ENCODE peak calls at places on chromosomes 12 and 14, in four cellular contexts. One of them, this sample, is unnamed.
A peak's percentile ranks its signal among the peaks of the same experiment; 100 is the strongest.

GRCh38 chr12:2550470-2551090 is 244.2 kb upstream of the FKBP4 start:
- DNase-seq in naive thymus-derived CD4-positive, alpha-beta T cell: no peak
- DNase-seq in CD8-positive, alpha-beta memory T cell: no peak
- DNase-seq in Caco-2: no peak
- DNase-seq in this sample: no peak

GRCh38 chr14:99752486-99753121 is 40.6 kb upstream of the EML1 start:
- DNase-seq in Caco-2: no peak
- DNase-seq in naive thymus-derived CD4-positive, alpha-beta T cell: no peak
- DNase-seq in CD8-positive, alpha-beta memory T cell: no peak
- DNase-seq in this sample: no peak

GRCh38 chr12:3247596-3248270 is 170.6 kb downstream of the TSPAN9 start:
- DNase-seq in naive thymus-derived CD4-positive, alpha-beta T cell: no peak
- DNase-seq in Caco-2: no peak
- DNase-seq in CD8-positive, alpha-beta memory T cell: no peak
- DNase-seq in this sample: no peak

GRCh38 chr12:33588082-33588712 is 148.6 kb upstream of the SYT10 start:
- DNase-seq in naive thymus-derived CD4-positive, alpha-beta T cell: no peak
- DNase-seq in Caco-2: no peak
- DNase-seq in CD8-positive, alpha-beta memory T cell: no peak
- DNase-seq in this sample: no peak

GRCh38 chr12:25829192-25829591 is 129.3 kb upstream of the RASSF8 start:
- DNase-seq in CD8-positive, alpha-beta memory T cell: no peak
- DNase-seq in Caco-2: no peak
- DNase-seq in naive thymus-derived CD4-positive, alpha-beta T cell: no peak
- DNase-seq in this sample: no peak

GRCh38 chr12:48110691-48111315 is 4.9 kb upstream of the SENP1 start:
- DNase-seq in CD8-positive, alpha-beta memory T cell: no peak
- DNase-seq in Caco-2: peak; percentile 46
- DNase-seq in naive thymus-derived CD4-positive, alpha-beta T cell: no peak
- DNase-seq in this sample: no peak

GRCh38 chr14:47389520-47389919 is 285.9 kb downstream of the MDGA2 start:
- DNase-seq in Caco-2: no peak
- DNase-seq in CD8-positive, alpha-beta memory T cell: no peak
- DNase-seq in naive thymus-derived CD4-positive, alpha-beta T cell: no peak
- DNase-seq in this sample: no peak

GRCh38 chr12:76945867-76946266 is 67.0 kb upstream of the CSRP2 start:
- DNase-seq in CD8-positive, alpha-beta memory T cell: no peak
- DNase-seq in Caco-2: no peak
- DNase-seq in naive thymus-derived CD4-positive, alpha-beta T cell: no peak
- DNase-seq in this sample: no peak

GRCh38 chr12:118102070-118102469 is 1.7 kb downstream of the VSIG10 start:
- DNase-seq in naive thymus-derived CD4-positive, alpha-beta T cell: no peak
- DNase-seq in CD8-positive, alpha-beta memory T cell: no peak
- DNase-seq in Caco-2: no peak
- DNase-seq in this sample: no peak

GRCh38 chr12:100461330-100461973 is 12.2 kb upstream of the NR1H4 start:
- DNase-seq in CD8-positive, alpha-beta memory T cell: no peak
- DNase-seq in naive thymus-derived CD4-positive, alpha-beta T cell: no peak
- DNase-seq in Caco-2: no peak
- DNase-seq in this sample: no peak

GRCh38 chr14:66918527-66918926 is 270.7 kb upstream of the GARIN2 start:
- DNase-seq in naive thymus-derived CD4-positive, alpha-beta T cell: no peak
- DNase-seq in Caco-2: peak; percentile 40
- DNase-seq in CD8-positive, alpha-beta memory T cell: no peak
- DNase-seq in this sample: no peak

GRCh38 chr12:5689773-5690172 is 255.3 kb downstream of the ANO2 start:
- DNase-seq in Caco-2: no peak
- DNase-seq in CD8-positive, alpha-beta memory T cell: no peak
- DNase-seq in naive thymus-derived CD4-positive, alpha-beta T cell: no peak
- DNase-seq in this sample: no peak

GRCh38 chr12:124939428-124940142 is 25.1 kb upstream of the UBC start:
- DNase-seq in naive thymus-derived CD4-positive, alpha-beta T cell: peak; percentile 94
- DNase-seq in Caco-2: peak; percentile 95
- DNase-seq in CD8-positive, alpha-beta memory T cell: peak; percentile 93
- DNase-seq in this sample: peak; percentile 94

GRCh38 chr12:45727994-45728624 is 1.4 kb upstream of the ARID2 start:
- DNase-seq in naive thymus-derived CD4-positive, alpha-beta T cell: peak; percentile 45
- DNase-seq in CD8-positive, alpha-beta memory T cell: no peak
- DNase-seq in Caco-2: no peak
- DNase-seq in this sample: no peak

GRCh38 chr12:2288875-2289274 is 236.1 kb downstream of the CACNA1C start:
- DNase-seq in CD8-positive, alpha-beta memory T cell: no peak
- DNase-seq in Caco-2: no peak
- DNase-seq in naive thymus-derived CD4-positive, alpha-beta T cell: no peak
- DNase-seq in this sample: no peak

GRCh38 chr12:65171870-65172269 is 2.5 kb downstream of the LEMD3 start:
- DNase-seq in CD8-positive, alpha-beta memory T cell: no peak
- DNase-seq in naive thymus-derived CD4-positive, alpha-beta T cell: peak; percentile 30
- DNase-seq in Caco-2: no peak
- DNase-seq in this sample: no peak

GRCh38 chr12:111211910-111212757 is 156.8 kb downstream of the PHETA1 start:
- DNase-seq in naive thymus-derived CD4-positive, alpha-beta T cell: peak; percentile 4
- DNase-seq in CD8-positive, alpha-beta memory T cell: no peak
- DNase-seq in Caco-2: peak; percentile 10
- DNase-seq in this sample: no peak

GRCh38 chr12:49200882-49201594 is 12.2 kb upstream of the TUBA1A start:
- DNase-seq in Caco-2: no peak
- DNase-seq in naive thymus-derived CD4-positive, alpha-beta T cell: peak; percentile 64
- DNase-seq in CD8-positive, alpha-beta memory T cell: no peak
- DNase-seq in this sample: no peak

GRCh38 chr12:119154435-119154818 is 24.3 kb upstream of the HSPB8 start:
- DNase-seq in naive thymus-derived CD4-positive, alpha-beta T cell: no peak
- DNase-seq in CD8-positive, alpha-beta memory T cell: no peak
- DNase-seq in Caco-2: no peak
- DNase-seq in this sample: no peak

GRCh38 chr14:92487513-92488133 is 26.0 kb upstream of the RIN3 start:
- DNase-seq in Caco-2: no peak
- DNase-seq in CD8-positive, alpha-beta memory T cell: no peak
- DNase-seq in naive thymus-derived CD4-positive, alpha-beta T cell: no peak
- DNase-seq in this sample: no peak

GRCh38 chr12:15497621-15498285 is 175.4 kb downstream of the PTPRO start:
- DNase-seq in CD8-positive, alpha-beta memory T cell: no peak
- DNase-seq in Caco-2: no peak
- DNase-seq in naive thymus-derived CD4-positive, alpha-beta T cell: no peak
- DNase-seq in this sample: no peak

GRCh38 chr12:116534341-116535121 is 24.6 kb upstream of the MAP1LC3B2 start:
- DNase-seq in Caco-2: no peak
- DNase-seq in naive thymus-derived CD4-positive, alpha-beta T cell: peak; percentile 7
- DNase-seq in CD8-positive, alpha-beta memory T cell: no peak
- DNase-seq in this sample: peak; percentile 16

DNA sequence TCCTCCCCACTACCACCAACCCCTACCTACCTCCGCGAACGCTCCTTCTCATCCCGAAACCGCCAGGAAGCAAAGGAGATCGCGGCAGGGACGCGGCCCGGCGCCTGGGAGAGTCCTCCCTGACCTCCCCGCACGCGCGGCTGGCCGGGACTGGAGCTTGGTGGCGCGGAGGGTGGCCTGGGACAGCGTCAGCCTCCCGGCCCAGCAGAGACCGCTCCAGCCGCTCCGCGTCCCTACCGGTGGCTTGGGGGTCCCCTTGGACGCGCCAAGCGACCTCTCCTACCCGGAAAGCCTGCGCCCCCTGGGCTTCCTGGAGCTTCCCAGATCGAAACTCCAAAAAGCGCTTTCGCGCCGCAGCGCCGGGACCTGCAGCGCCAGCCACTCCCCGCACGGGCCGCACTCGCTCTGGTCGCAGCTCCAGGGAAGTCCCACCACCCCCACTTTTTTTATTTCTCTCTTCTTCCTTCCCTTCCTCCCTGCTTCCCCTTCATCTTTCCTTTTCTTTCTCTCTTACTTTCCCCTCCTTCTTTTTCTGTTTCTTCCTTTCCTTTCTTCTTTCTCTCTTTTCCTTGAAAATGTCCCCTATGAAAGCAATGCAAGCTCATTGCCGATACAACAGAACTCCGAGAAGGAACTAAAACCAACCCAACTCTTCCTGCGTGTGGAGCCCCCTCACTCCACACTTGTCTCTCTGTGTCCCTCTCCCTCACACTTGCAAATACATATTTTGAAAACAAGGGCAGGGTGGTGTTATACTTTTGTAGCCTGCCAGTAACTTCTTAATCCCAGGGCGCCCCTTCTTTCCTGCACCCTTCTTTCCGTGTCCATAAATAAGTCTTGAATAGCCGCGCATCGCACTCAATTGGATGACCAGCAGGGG is 3.8 kb downstream of the DIO3 start:
- DNase-seq in Caco-2: no peak
- DNase-seq in naive thymus-derived CD4-positive, alpha-beta T cell: no peak
- DNase-seq in CD8-positive, alpha-beta memory T cell: no peak
- DNase-seq in this sample: no peak
- H3K4me1 ChIP-seq in Caco-2: peaks cover under 1% of the 10 kb centered on the region
- H3K4me1 ChIP-seq in naive thymus-derived CD4-positive, alpha-beta T cell: no peaks in the 10 kb centered on the region
- H3K4me1 ChIP-seq in CD8-positive, alpha-beta memory T cell: no peaks in the 10 kb centered on the region
- H3K4me1 ChIP-seq in this sample: no peaks in the 10 kb centered on the region

GRCh38 chr14:105060751-105061427 is 4.3 kb downstream of the GPR132 start:
- DNase-seq in naive thymus-derived CD4-positive, alpha-beta T cell: peak; percentile 34
- DNase-seq in Caco-2: no peak
- DNase-seq in CD8-positive, alpha-beta memory T cell: peak; percentile 68
- DNase-seq in this sample: no peak
- H3K4me1 ChIP-seq in naive thymus-derived CD4-positive, alpha-beta T cell: peaks cover 49% of the 10 kb centered on the region
- H3K4me1 ChIP-seq in Caco-2: peaks cover 17% of the 10 kb centered on the region
- H3K4me1 ChIP-seq in CD8-positive, alpha-beta memory T cell: peaks cover 71% of the 10 kb centered on the region
- H3K4me1 ChIP-seq in this sample: peaks cover 3% of the 10 kb centered on the region

GRCh38 chr12:108637631-108638030 is 3.9 kb upstream of the SELPLG start:
- DNase-seq in CD8-positive, alpha-beta memory T cell: no peak
- DNase-seq in Caco-2: no peak
- DNase-seq in naive thymus-derived CD4-positive, alpha-beta T cell: no peak
- DNase-seq in this sample: no peak
- H3K4me1 ChIP-seq in CD8-positive, alpha-beta memory T cell: peaks cover 39% of the 10 kb centered on the region
- H3K4me1 ChIP-seq in Caco-2: no peaks in the 10 kb centered on the region
- H3K4me1 ChIP-seq in naive thymus-derived CD4-positive, alpha-beta T cell: peaks cover 24% of the 10 kb centered on the region
- H3K4me1 ChIP-seq in this sample: no peaks in the 10 kb centered on the region

GRCh38 chr12:24649634-24650033 is 299.3 kb downstream of the BCAT1 start:
- DNase-seq in naive thymus-derived CD4-positive, alpha-beta T cell: no peak
- DNase-seq in Caco-2: no peak
- DNase-seq in CD8-positive, alpha-beta memory T cell: no peak
- DNase-seq in this sample: no peak
- H3K4me1 ChIP-seq in naive thymus-derived CD4-positive, alpha-beta T cell: no peaks in the 10 kb centered on the region
- H3K4me1 ChIP-seq in Caco-2: peaks cover 8% of the 10 kb centered on the region
- H3K4me1 ChIP-seq in CD8-positive, alpha-beta memory T cell: no peaks in the 10 kb centered on the region
- H3K4me1 ChIP-seq in this sample: no peaks in the 10 kb centered on the region

GRCh38 chr14:24237463-24237955 is 4.8 kb downstream of the GMPR2 start:
- DNase-seq in Caco-2: no peak
- DNase-seq in naive thymus-derived CD4-positive, alpha-beta T cell: no peak
- DNase-seq in CD8-positive, alpha-beta memory T cell: no peak
- DNase-seq in this sample: no peak

GRCh38 chr14:24240110-24240918 is 2.1 kb downstream of the TINF2 start:
- DNase-seq in Caco-2: no peak
- DNase-seq in CD8-positive, alpha-beta memory T cell: no peak
- DNase-seq in naive thymus-derived CD4-positive, alpha-beta T cell: no peak
- DNase-seq in this sample: no peak

GRCh38 chr14:24238123-24238522 is 4.3 kb downstream of the TINF2 start:
- DNase-seq in naive thymus-derived CD4-positive, alpha-beta T cell: no peak
- DNase-seq in CD8-positive, alpha-beta memory T cell: no peak
- DNase-seq in Caco-2: no peak
- DNase-seq in this sample: no peak

GRCh38 chr14:24236689-24237462 is 4.1 kb downstream of the GMPR2 start:
- DNase-seq in CD8-positive, alpha-beta memory T cell: no peak
- DNase-seq in Caco-2: no peak
- DNase-seq in naive thymus-derived CD4-positive, alpha-beta T cell: no peak
- DNase-seq in this sample: no peak

GRCh38 chr14:24238527-24239037 is 3.8 kb downstream of the TINF2 start:
- DNase-seq in Caco-2: no peak
- DNase-seq in CD8-positive, alpha-beta memory T cell: no peak
- DNase-seq in naive thymus-derived CD4-positive, alpha-beta T cell: no peak
- DNase-seq in this sample: no peak
- H3K4me1 ChIP-seq in Caco-2: no peaks in the 10 kb centered on the region
- H3K4me1 ChIP-seq in CD8-positive, alpha-beta memory T cell: peaks cover 62% of the 10 kb centered on the region
- H3K4me1 ChIP-seq in naive thymus-derived CD4-positive, alpha-beta T cell: peaks cover 32% of the 10 kb centered on the region
- H3K4me1 ChIP-seq in this sample: peaks cover 21% of the 10 kb centered on the region

This sample was measured in pancreas.